ENCODE peak calls at places on chromosomes 2 and 18, in five cellular contexts. One of them, this sample, is unnamed. For H3K27me3 and H3K36me3, the result is how much of the 10 kb centered on the place peaks cover.

GRCh38 chr2:236527198-236527640 is 42.4 kb upstream of the ACKR3 start:
- DNase-seq in Karpas-422: no peak
- DNase-seq in endodermal cell: no peak
- DNase-seq in CD8-positive, alpha-beta T cell: no peak
- DNase-seq in trophoblast cell: peak
- DNase-seq in this sample: no peak

GRCh38 chr2:15748736-15749323 is 157.2 kb downstream of the DDX1 start:
- DNase-seq in Karpas-422: peak
- DNase-seq in endodermal cell: peak
- DNase-seq in CD8-positive, alpha-beta T cell: no peak
- DNase-seq in trophoblast cell: peak
- DNase-seq in this sample: peak

GRCh38 chr2:239942871-239943311 is 82.3 kb downstream of the NDUFA10 start:
- DNase-seq in Karpas-422: no peak
- DNase-seq in endodermal cell: no peak
- DNase-seq in CD8-positive, alpha-beta T cell: no peak
- DNase-seq in trophoblast cell: no peak
- DNase-seq in this sample: no peak

GRCh38 chr18:40215981-40216380 is 1739.1 kb upstream of the PIK3C3 start:
- DNase-seq in Karpas-422: no peak
- DNase-seq in endodermal cell: no peak
- DNase-seq in CD8-positive, alpha-beta T cell: no peak
- DNase-seq in trophoblast cell: no peak
- DNase-seq in this sample: no peak

GRCh38 chr2:29013046-29013780 is 32.1 kb downstream of the TOGARAM2 start:
- DNase-seq in Karpas-422: no peak
- DNase-seq in endodermal cell: no peak
- DNase-seq in CD8-positive, alpha-beta T cell: no peak
- DNase-seq in trophoblast cell: no peak
- DNase-seq in this sample: no peak

GRCh38 chr2:85997016-85997970 is 108.4 kb downstream of the POLR1A start:
- DNase-seq in Karpas-422: no peak
- DNase-seq in endodermal cell: no peak
- DNase-seq in CD8-positive, alpha-beta T cell: no peak
- DNase-seq in trophoblast cell: no peak
- DNase-seq in this sample: peak

GRCh38 chr2:226699321-226699720 is 100.3 kb downstream of the IRS1 start:
- DNase-seq in Karpas-422: no peak
- DNase-seq in endodermal cell: no peak
- DNase-seq in CD8-positive, alpha-beta T cell: no peak
- DNase-seq in trophoblast cell: no peak
- DNase-seq in this sample: peak

GRCh38 chr18:36460324-36460850 is 162.9 kb downstream of the FHOD3 start:
- DNase-seq in Karpas-422: peak
- DNase-seq in endodermal cell: no peak
- DNase-seq in CD8-positive, alpha-beta T cell: no peak
- DNase-seq in trophoblast cell: no peak
- DNase-seq in this sample: no peak

GRCh38 chr2:60852282-60852860 is 29.0 kb upstream of the REL start:
- DNase-seq in Karpas-422: no peak
- DNase-seq in endodermal cell: no peak
- DNase-seq in CD8-positive, alpha-beta T cell: no peak
- DNase-seq in trophoblast cell: no peak
- DNase-seq in this sample: peak

GRCh38 chr18:78240091-78240490 is 739.5 kb upstream of the SALL3 start:
- DNase-seq in Karpas-422: no peak
- DNase-seq in endodermal cell: no peak
- DNase-seq in CD8-positive, alpha-beta T cell: no peak
- DNase-seq in trophoblast cell: no peak
- DNase-seq in this sample: no peak

GRCh38 chr18:78240867-78241266 is 738.8 kb upstream of the SALL3 start:
- DNase-seq in Karpas-422: no peak
- DNase-seq in endodermal cell: peak
- DNase-seq in CD8-positive, alpha-beta T cell: no peak
- DNase-seq in trophoblast cell: no peak
- DNase-seq in this sample: no peak

GRCh38 chr18:78242796-78243195 is 736.8 kb upstream of the SALL3 start:
- DNase-seq in Karpas-422: no peak
- DNase-seq in endodermal cell: no peak
- DNase-seq in CD8-positive, alpha-beta T cell: no peak
- DNase-seq in trophoblast cell: no peak
- DNase-seq in this sample: no peak

GRCh38 chr18:78241535-78242306 is 737.9 kb upstream of the SALL3 start:
- DNase-seq in Karpas-422: no peak
- DNase-seq in endodermal cell: no peak
- DNase-seq in CD8-positive, alpha-beta T cell: no peak
- DNase-seq in trophoblast cell: no peak
- DNase-seq in this sample: no peak

GRCh38 chr18:78242307-78242643 is 737.3 kb upstream of the SALL3 start:
- DNase-seq in Karpas-422: no peak
- DNase-seq in endodermal cell: no peak
- DNase-seq in CD8-positive, alpha-beta T cell: no peak
- DNase-seq in trophoblast cell: no peak
- DNase-seq in this sample: peak
- H3K27me3 ChIP-seq in Karpas-422: under half
- H3K27me3 ChIP-seq in endodermal cell: under half
- H3K27me3 ChIP-seq in CD8-positive, alpha-beta T cell: under half
- H3K27me3 ChIP-seq in trophoblast cell: under half
- H3K27me3 ChIP-seq in this sample: under half

GRCh38 chr18:58367425-58368140 is 261.3 kb downstream of the ALPK2 start:
- DNase-seq in Karpas-422: no peak
- DNase-seq in endodermal cell: no peak
- DNase-seq in CD8-positive, alpha-beta T cell: no peak
- DNase-seq in trophoblast cell: no peak
- DNase-seq in this sample: no peak
- H3K36me3 ChIP-seq in Karpas-422: under half
- H3K36me3 ChIP-seq in endodermal cell: half or more
- H3K36me3 ChIP-seq in CD8-positive, alpha-beta T cell: under half
- H3K36me3 ChIP-seq in trophoblast cell: under half
- H3K36me3 ChIP-seq in this sample: under half

DNA sequence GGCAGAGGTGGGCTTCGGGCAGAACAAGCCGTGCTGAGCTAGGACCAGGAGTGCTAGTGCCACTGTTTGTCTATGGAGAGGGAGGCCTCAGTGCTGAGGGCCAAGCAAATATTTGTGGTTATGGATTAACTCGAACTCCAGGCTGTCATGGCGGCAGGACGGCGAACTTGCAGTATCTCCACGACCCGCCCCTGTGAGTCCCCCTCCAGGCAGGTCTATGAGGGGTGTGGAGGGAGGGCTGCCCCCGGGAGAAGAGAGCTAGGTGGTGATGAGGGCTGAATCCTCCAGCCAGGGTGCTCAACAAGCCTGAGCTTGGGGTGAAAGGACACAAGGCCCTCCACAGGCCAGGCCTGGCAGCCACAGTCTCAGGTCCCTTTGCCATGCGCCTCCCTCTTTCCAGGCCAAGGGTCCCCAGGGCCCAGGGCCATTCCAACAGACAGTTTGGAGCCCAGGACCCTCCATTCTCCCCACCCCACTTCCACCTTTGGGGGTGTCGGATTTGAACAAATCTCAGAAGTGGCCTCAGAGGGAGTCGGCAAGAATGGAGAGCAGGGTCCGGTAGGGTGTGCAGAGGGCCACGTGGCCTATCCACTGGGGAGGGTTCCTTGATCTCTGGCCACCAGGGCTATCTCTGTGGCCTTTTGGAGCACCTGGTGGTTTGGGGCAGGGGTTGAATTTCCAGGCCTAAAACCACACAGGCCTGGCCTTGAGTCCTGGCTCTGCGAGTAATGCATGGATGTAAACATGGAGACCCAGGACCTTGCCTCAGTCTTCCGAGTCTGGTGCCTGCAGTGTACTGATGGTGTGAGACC is at the start of gene PROC:
- DNase-seq in Karpas-422: no peak
- DNase-seq in endodermal cell: no peak
- DNase-seq in CD8-positive, alpha-beta T cell: no peak
- DNase-seq in trophoblast cell: no peak
- DNase-seq in this sample: no peak
- H3K27me3 ChIP-seq in Karpas-422: under half
- H3K27me3 ChIP-seq in endodermal cell: under half
- H3K27me3 ChIP-seq in CD8-positive, alpha-beta T cell: under half
- H3K27me3 ChIP-seq in trophoblast cell: under half
- H3K27me3 ChIP-seq in this sample: under half

GRCh38 chr2:54629914-54630609 is 93.4 kb upstream of the EML6 start:
- DNase-seq in Karpas-422: no peak
- DNase-seq in endodermal cell: no peak
- DNase-seq in CD8-positive, alpha-beta T cell: no peak
- DNase-seq in trophoblast cell: peak
- DNase-seq in this sample: peak
- H3K36me3 ChIP-seq in Karpas-422: under half
- H3K36me3 ChIP-seq in endodermal cell: half or more
- H3K36me3 ChIP-seq in CD8-positive, alpha-beta T cell: half or more
- H3K36me3 ChIP-seq in trophoblast cell: half or more
- H3K36me3 ChIP-seq in this sample: under half

GRCh38 chr2:97714950-97715652 is 1.7 kb downstream of the ZAP70 start:
- DNase-seq in Karpas-422: no peak
- DNase-seq in endodermal cell: peak
- DNase-seq in CD8-positive, alpha-beta T cell: no peak
- DNase-seq in trophoblast cell: peak
- DNase-seq in this sample: no peak

GRCh38 chr2:97711394-97711711 is 2.0 kb upstream of the ZAP70 start:
- DNase-seq in Karpas-422: no peak
- DNase-seq in endodermal cell: no peak
- DNase-seq in CD8-positive, alpha-beta T cell: no peak
- DNase-seq in trophoblast cell: no peak
- DNase-seq in this sample: no peak

GRCh38 chr2:97712693-97713295 is 582 bp upstream of the ZAP70 start:
- DNase-seq in Karpas-422: no peak
- DNase-seq in endodermal cell: peak
- DNase-seq in CD8-positive, alpha-beta T cell: no peak
- DNase-seq in trophoblast cell: no peak
- DNase-seq in this sample: no peak

GRCh38 chr2:97714084-97714949 is 941 bp downstream of the ZAP70 start:
- DNase-seq in Karpas-422: no peak
- DNase-seq in endodermal cell: peak
- DNase-seq in CD8-positive, alpha-beta T cell: no peak
- DNase-seq in trophoblast cell: no peak
- DNase-seq in this sample: no peak

GRCh38 chr2:97713296-97714083 is at the start of gene ZAP70:
- DNase-seq in Karpas-422: no peak
- DNase-seq in endodermal cell: peak
- DNase-seq in CD8-positive, alpha-beta T cell: peak
- DNase-seq in trophoblast cell: no peak
- DNase-seq in this sample: no peak
- H3K27me3 ChIP-seq in Karpas-422: under half
- H3K27me3 ChIP-seq in endodermal cell: under half
- H3K27me3 ChIP-seq in CD8-positive, alpha-beta T cell: under half
- H3K27me3 ChIP-seq in trophoblast cell: under half
- H3K27me3 ChIP-seq in this sample: under half

GRCh38 chr2:40844353-40845277 is 392.7 kb upstream of the SLC8A1 start:
- DNase-seq in Karpas-422: peak
- DNase-seq in endodermal cell: peak
- DNase-seq in CD8-positive, alpha-beta T cell: no peak
- DNase-seq in trophoblast cell: peak
- DNase-seq in this sample: no peak
- H3K36me3 ChIP-seq in Karpas-422: under half
- H3K36me3 ChIP-seq in endodermal cell: under half
- H3K36me3 ChIP-seq in CD8-positive, alpha-beta T cell: under half
- H3K36me3 ChIP-seq in trophoblast cell: under half
- H3K36me3 ChIP-seq in this sample: under half